ENCODE peak calls at places on chromosomes 7 and 10, in five cellular contexts. One of them, this sample, is unnamed.

GRCh38 chr10:131726460-131726861 is 174.3 kb upstream of the PPP2R2D start:
- DNase-seq in HepG2: peak
- DNase-seq in H1: no peak
- DNase-seq in GM12878: no peak
- DNase-seq in K562: no peak
- DNase-seq in this sample: no peak

GRCh38 chr10:58179238-58179637 is 88.5 kb downstream of the IPMK start:
- DNase-seq in HepG2: no peak
- DNase-seq in H1: no peak
- DNase-seq in GM12878: no peak
- DNase-seq in K562: peak
- DNase-seq in this sample: no peak

GRCh38 chr7:110407706-110408105 is 683.2 kb upstream of the LRRN3 start:
- DNase-seq in HepG2: no peak
- DNase-seq in H1: no peak
- DNase-seq in GM12878: no peak
- DNase-seq in K562: no peak
- DNase-seq in this sample: no peak

GRCh38 chr7:155825346-155825745 is 13.1 kb upstream of the SHH start:
- DNase-seq in HepG2: no peak
- DNase-seq in H1: no peak
- DNase-seq in GM12878: no peak
- DNase-seq in K562: no peak
- DNase-seq in this sample: no peak

GRCh38 chr10:98293550-98294269 is 25.7 kb upstream of the LOXL4 start:
- DNase-seq in HepG2: no peak
- DNase-seq in H1: no peak
- DNase-seq in GM12878: no peak
- DNase-seq in K562: no peak
- DNase-seq in this sample: no peak

GRCh38 chr7:149799397-149800168 is 26.2 kb upstream of the ZNF467 start:
- DNase-seq in HepG2: peak
- DNase-seq in H1: no peak
- DNase-seq in GM12878: no peak
- DNase-seq in K562: peak
- DNase-seq in this sample: no peak

GRCh38 chr10:110279062-110279986 is 25.4 kb downstream of the SMNDC1 start:
- DNase-seq in HepG2: peak
- DNase-seq in H1: no peak
- DNase-seq in GM12878: peak
- DNase-seq in K562: peak
- DNase-seq in this sample: peak

GRCh38 chr7:10128748-10129147 is 844.9 kb upstream of the PHF14 start:
- DNase-seq in HepG2: no peak
- DNase-seq in H1: no peak
- DNase-seq in GM12878: no peak
- DNase-seq in K562: peak
- DNase-seq in this sample: no peak

GRCh38 chr10:91590142-91590903 is 42.5 kb downstream of the PPP1R3C start:
- DNase-seq in HepG2: no peak
- DNase-seq in H1: no peak
- DNase-seq in GM12878: no peak
- DNase-seq in K562: no peak
- DNase-seq in this sample: no peak

GRCh38 chr7:37970211-37970610 is 49.8 kb downstream of the EPDR1 start:
- DNase-seq in HepG2: no peak
- DNase-seq in H1: no peak
- DNase-seq in GM12878: no peak
- DNase-seq in K562: no peak
- DNase-seq in this sample: no peak

GRCh38 chr10:96794786-96795733 is 37.0 kb upstream of the LCOR start:
- DNase-seq in HepG2: peak
- DNase-seq in H1: no peak
- DNase-seq in GM12878: no peak
- DNase-seq in K562: no peak
- DNase-seq in this sample: no peak

GRCh38 chr10:112811741-112812551 is 138.1 kb upstream of the TCF7L2 start:
- DNase-seq in HepG2: peak
- DNase-seq in H1: peak
- DNase-seq in GM12878: no peak
- DNase-seq in K562: no peak
- DNase-seq in this sample: peak

GRCh38 chr7:33921216-33921938 is 16.0 kb downstream of the BMPER start:
- DNase-seq in HepG2: no peak
- DNase-seq in H1: no peak
- DNase-seq in GM12878: no peak
- DNase-seq in K562: no peak
- DNase-seq in this sample: no peak

GRCh38 chr10:125455855-125456254 is 227.1 kb downstream of the TEX36 start:
- DNase-seq in HepG2: no peak
- DNase-seq in H1: no peak
- DNase-seq in GM12878: no peak
- DNase-seq in K562: no peak
- DNase-seq in this sample: no peak

GRCh38 chr10:4651404-4652037 is 174.5 kb upstream of the AKR1E2 start:
- DNase-seq in HepG2: no peak
- DNase-seq in H1: no peak
- DNase-seq in GM12878: no peak
- DNase-seq in K562: no peak
- DNase-seq in this sample: no peak

GRCh38 chr10:4654496-4654895 is 171.5 kb upstream of the AKR1E2 start:
- DNase-seq in HepG2: no peak
- DNase-seq in H1: no peak
- DNase-seq in GM12878: no peak
- DNase-seq in K562: no peak
- DNase-seq in this sample: no peak

GRCh38 chr10:4650572-4650971 is 175.4 kb upstream of the AKR1E2 start:
- DNase-seq in HepG2: no peak
- DNase-seq in H1: no peak
- DNase-seq in GM12878: no peak
- DNase-seq in K562: peak
- DNase-seq in this sample: no peak

GRCh38 chr10:4653160-4653559 is 172.8 kb upstream of the AKR1E2 start:
- DNase-seq in HepG2: no peak
- DNase-seq in H1: no peak
- DNase-seq in GM12878: no peak
- DNase-seq in K562: no peak
- DNase-seq in this sample: no peak

DNA sequence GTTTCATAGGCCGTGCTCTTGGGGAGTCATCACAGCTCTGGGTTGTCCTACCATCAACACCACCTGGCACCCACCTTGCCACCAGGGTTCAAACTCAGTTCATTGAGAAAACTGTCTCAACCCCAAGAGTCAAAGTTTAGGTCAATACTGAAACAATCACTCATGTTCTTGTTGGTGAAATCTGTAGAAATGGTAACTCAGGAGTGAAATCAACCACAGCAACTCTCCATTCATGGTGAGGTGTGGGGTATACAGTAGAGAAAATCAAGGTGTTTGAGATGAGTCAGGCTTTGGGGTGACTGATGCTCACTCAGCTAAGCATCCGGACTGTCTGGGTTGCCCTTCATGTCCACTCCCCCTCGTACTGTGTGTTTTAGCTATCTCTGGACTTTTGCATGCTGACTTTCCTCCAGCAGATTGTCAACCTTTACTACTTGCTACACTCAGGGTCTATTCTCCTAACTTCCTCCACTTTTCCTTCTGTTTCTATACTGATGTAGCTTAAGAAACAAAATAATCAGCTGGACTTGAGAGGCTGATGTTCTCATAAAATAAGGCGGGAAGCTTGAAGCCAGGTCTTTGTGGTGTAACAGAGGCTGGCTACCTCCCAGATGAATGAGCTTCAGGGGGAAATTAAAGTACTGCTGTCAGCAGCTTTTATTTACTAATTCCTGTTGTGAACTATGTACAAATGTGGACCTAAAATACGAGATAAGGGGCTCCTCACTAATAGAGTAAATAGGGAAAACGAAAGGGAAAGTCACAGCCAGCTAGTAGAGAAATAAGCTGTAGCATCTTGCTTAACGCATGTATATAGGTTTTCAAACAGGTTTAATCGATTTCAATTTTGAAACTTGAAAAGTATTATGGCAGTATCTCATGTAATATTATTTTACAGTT is 173.6 kb upstream of the AKR1E2 start:
- DNase-seq in HepG2: no peak
- DNase-seq in H1: no peak
- DNase-seq in GM12878: no peak
- DNase-seq in K562: no peak
- DNase-seq in this sample: no peak
- TF ChIP-seq JUND in HepG2: no peak
- TF ChIP-seq JUND in H1: no peak
- TF ChIP-seq JUND in GM12878: no peak
- TF ChIP-seq JUND in K562: no peak
- TF ChIP-seq JUND in this sample: no peak

GRCh38 chr10:60654813-60655464 is 123.3 kb upstream of the CDK1 start:
- DNase-seq in HepG2: no peak
- DNase-seq in H1: no peak
- DNase-seq in GM12878: no peak
- DNase-seq in K562: no peak
- DNase-seq in this sample: peak
- TF ChIP-seq CEBPB in HepG2: no peak
- TF ChIP-seq CEBPB in H1: no peak
- TF ChIP-seq CEBPB in GM12878: no peak
- TF ChIP-seq CEBPB in K562: peak
- TF ChIP-seq CEBPB in this sample: peak

GRCh38 chr10:6142644-6143043 is 53.8 kb downstream of the RBM17 start:
- DNase-seq in HepG2: no peak
- DNase-seq in H1: no peak
- DNase-seq in GM12878: no peak
- DNase-seq in K562: no peak
- DNase-seq in this sample: no peak

GRCh38 chr10:6141296-6142151 is 52.7 kb downstream of the RBM17 start:
- DNase-seq in HepG2: no peak
- DNase-seq in H1: no peak
- DNase-seq in GM12878: peak
- DNase-seq in K562: peak
- DNase-seq in this sample: no peak

GRCh38 chr10:6139470-6139869 is 50.6 kb downstream of the RBM17 start:
- DNase-seq in HepG2: no peak
- DNase-seq in H1: no peak
- DNase-seq in GM12878: no peak
- DNase-seq in K562: no peak
- DNase-seq in this sample: no peak

GRCh38 chr10:6140141-6140841 is 51.5 kb downstream of the RBM17 start:
- DNase-seq in HepG2: no peak
- DNase-seq in H1: no peak
- DNase-seq in GM12878: no peak
- DNase-seq in K562: no peak
- DNase-seq in this sample: no peak

DNA sequence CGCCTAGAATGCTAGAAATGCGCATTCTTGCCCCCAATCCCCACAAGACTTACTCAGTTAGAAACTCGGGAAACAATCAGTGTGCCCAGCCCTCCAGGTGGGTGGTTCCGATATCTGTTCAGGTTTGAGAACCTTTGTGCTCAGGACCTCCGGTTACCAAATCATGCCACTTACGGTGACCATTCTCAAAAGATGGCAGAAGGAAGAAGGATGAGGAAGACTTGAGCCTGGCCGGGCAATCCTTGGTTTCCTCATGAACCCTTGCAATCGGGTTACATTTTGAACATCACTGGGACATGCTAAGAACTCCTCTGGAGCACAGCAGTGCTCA is 52.1 kb downstream of the RBM17 start:
- DNase-seq in HepG2: no peak
- DNase-seq in H1: no peak
- DNase-seq in GM12878: no peak
- DNase-seq in K562: no peak
- DNase-seq in this sample: no peak
- TF ChIP-seq JUND in HepG2: no peak
- TF ChIP-seq JUND in H1: no peak
- TF ChIP-seq JUND in GM12878: no peak
- TF ChIP-seq JUND in K562: no peak
- TF ChIP-seq JUND in this sample: no peak

DNA sequence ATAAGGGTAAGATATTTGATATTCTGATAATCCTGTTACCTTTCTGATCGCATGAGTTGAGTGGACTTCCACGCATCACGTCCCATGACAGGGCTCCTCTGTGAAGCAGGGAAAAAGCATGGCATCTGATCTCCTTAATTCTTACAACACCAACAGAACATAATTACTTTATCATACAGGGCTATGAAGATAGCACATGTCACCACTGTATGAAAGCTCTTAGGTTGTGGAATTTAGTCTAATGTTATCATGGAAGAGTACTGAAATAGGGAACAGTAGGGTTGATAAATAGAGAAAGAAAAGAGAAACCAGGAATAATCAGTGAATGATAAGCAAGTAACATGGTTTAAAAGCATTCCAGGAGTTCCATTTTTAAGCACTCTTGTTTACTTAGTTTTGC is 212.0 kb downstream of the CACNB2 start:
- DNase-seq in HepG2: no peak
- DNase-seq in H1: no peak
- DNase-seq in GM12878: no peak
- DNase-seq in K562: no peak
- DNase-seq in this sample: no peak
- TF ChIP-seq CEBPB in HepG2: no peak
- TF ChIP-seq CEBPB in H1: no peak
- TF ChIP-seq CEBPB in GM12878: no peak
- TF ChIP-seq CEBPB in K562: no peak
- TF ChIP-seq CEBPB in this sample: no peak